ENCODE peak calls at places on chromosomes 7 and 10, in seven cellular contexts. U is A549, J is GM12878, X is HCT116, M is K562, F is HepG2, W is H1. O is an unnamed sample.

GRCh38 chr10:14571866-14572507 is 202.7 kb downstream of the FAM107B start:
- DNase-seq in X (no peak), W (no peak), F (peak; percentile 96), U (peak; percentile 96), J (no peak), M (no peak), O (peak; percentile 59)

GRCh38 chr7:77627307-77627671 is 69.0 kb upstream of the RSBN1L start:
- DNase-seq in X (no peak), W (no peak), U (no peak), J (no peak), M (no peak), F (no peak), O (peak; percentile 31)

GRCh38 chr7:47941136-47941844 is 7.0 kb downstream of the PKD1L1 start:
- DNase-seq in X (no peak), W (no peak), F (no peak), U (no peak), J (no peak), M (no peak), O (peak; percentile 71)

GRCh38 chr10:96025566-96025965 is 17.8 kb upstream of the CCNJ start:
- DNase-seq in W (no peak), F (peak; percentile 32), J (no peak), U (peak; percentile 46), X (peak; percentile 34), M (no peak), O (peak; percentile 6)

GRCh38 chr7:56074371-56074791 is 10.3 kb downstream of the SUMF2 start:
- DNase-seq in X (no peak), F (peak; percentile 68), J (no peak), M (peak; percentile 74), W (peak; percentile 66), U (peak; percentile 82), O (peak; percentile 72)

GRCh38 chr7:96837583-96837982 is 127.9 kb upstream of the SEM1 start:
- DNase-seq in W (no peak), F (no peak), M (no peak), U (no peak), X (no peak), J (peak; percentile 49), O (no peak)

GRCh38 chr7:106484562-106484961 is 176.4 kb downstream of the CCDC71L start:
- DNase-seq in W (no peak), F (no peak), J (no peak), M (no peak), U (no peak), X (no peak), O (peak; percentile 23)

GRCh38 chr10:86962981-86963310 is 4.5 kb downstream of the SNCG start:
- DNase-seq in W (no peak), U (no peak), J (no peak), X (no peak), F (no peak), M (no peak), O (no peak)

GRCh38 chr10:92011560-92012214 is 88.1 kb downstream of the BTAF1 start:
- DNase-seq in J (no peak), X (peak; percentile 69), F (peak; percentile 12), M (peak; percentile 14), U (peak; percentile 57), W (no peak), O (peak; percentile 83)

GRCh38 chr7:135970682-135971365 is 6.3 kb downstream of the MTPN start:
- DNase-seq in F (no peak), X (no peak), J (peak; percentile 66), U (no peak), W (no peak), M (no peak), O (no peak)

GRCh38 chr7:35498416-35498815 is 196.5 kb downstream of the HERPUD2 start:
- DNase-seq in W (no peak), F (no peak), J (no peak), X (no peak), M (no peak), U (no peak), O (no peak)

GRCh38 chr10:12941966-12942365 is 59.5 kb downstream of the CCDC3 start:
- DNase-seq in M (no peak), U (no peak), W (no peak), X (no peak), F (no peak), J (no peak), O (no peak)

GRCh38 chr10:124566222-124566888 is 104.7 kb downstream of the LHPP start:
- DNase-seq in M (no peak), J (no peak), X (no peak), W (no peak), U (no peak), F (no peak), O (no peak)

GRCh38 chr10:124569623-124570470 is 108.2 kb downstream of the LHPP start:
- DNase-seq in F (no peak), X (no peak), W (no peak), M (no peak), U (no peak), J (no peak), O (no peak)

GRCh38 chr10:124566981-124567835 is 105.6 kb downstream of the LHPP start:
- DNase-seq in J (no peak), U (no peak), W (no peak), F (no peak), M (no peak), X (no peak), O (no peak)

GRCh38 chr10:124568858-124569622 is 107.4 kb downstream of the LHPP start:
- DNase-seq in J (no peak), M (no peak), F (no peak), X (no peak), U (no peak), W (no peak), O (no peak)

GRCh38 chr10:124568339-124568738 is 106.7 kb downstream of the LHPP start:
- DNase-seq in M (no peak), U (no peak), J (no peak), X (no peak), W (no peak), F (no peak), O (no peak)
- TF ChIP-seq CEBPB in M (no peak), U (no peak), J (no peak), X (no peak), W (no peak), F (no peak), O (no peak)

DNA sequence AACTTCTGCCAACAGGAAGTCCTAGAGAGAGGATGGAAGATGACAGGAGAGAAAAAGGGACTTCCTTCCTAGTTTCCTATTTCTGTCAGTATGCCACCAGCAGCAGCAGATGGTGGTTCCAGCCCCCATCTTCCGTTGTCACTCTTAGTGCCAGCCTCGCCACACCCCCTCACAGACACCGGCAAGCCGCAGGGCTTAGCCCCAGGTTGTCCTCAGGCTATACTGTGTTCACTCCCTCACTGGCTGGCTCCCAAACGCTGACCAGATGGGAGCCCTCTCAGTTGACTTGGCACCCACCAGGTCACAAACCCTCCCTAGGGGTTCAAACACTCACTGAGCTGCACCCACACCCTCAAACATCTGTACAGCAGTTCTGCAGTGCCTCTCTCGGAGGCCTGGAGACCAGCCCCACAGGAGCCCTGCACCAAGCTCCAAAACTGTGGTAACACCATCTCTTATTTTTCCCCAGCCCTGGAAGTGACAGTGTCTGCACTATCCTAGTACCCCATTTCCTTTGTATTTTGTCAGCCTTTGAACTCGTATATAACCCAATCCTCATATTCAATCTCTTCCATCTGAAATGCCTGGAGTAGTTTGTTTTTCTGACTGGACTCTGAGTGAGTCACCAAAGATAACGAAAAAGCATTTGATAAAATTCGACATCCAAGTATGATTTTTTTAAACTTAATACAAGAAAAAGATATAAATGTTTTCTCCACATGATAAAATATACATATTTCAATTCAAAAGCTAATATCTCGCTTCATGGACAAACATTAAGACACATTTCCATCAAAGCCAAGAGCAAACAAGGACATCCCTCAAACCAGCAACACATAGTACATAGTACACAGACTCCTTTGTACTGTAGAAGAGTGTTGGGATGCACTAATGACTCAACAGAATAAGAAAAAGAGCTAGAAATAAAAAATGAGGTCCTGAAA is 34.5 kb downstream of the SMURF1 start:
- DNase-seq in J (no peak), F (peak; percentile 87), X (no peak), M (no peak), W (no peak), U (no peak), O (peak; percentile 62)
- TF ChIP-seq CEBPB in J (no peak), F (no peak), X (no peak), M (no peak), W (no peak), U (no peak), O (no peak)

DNA sequence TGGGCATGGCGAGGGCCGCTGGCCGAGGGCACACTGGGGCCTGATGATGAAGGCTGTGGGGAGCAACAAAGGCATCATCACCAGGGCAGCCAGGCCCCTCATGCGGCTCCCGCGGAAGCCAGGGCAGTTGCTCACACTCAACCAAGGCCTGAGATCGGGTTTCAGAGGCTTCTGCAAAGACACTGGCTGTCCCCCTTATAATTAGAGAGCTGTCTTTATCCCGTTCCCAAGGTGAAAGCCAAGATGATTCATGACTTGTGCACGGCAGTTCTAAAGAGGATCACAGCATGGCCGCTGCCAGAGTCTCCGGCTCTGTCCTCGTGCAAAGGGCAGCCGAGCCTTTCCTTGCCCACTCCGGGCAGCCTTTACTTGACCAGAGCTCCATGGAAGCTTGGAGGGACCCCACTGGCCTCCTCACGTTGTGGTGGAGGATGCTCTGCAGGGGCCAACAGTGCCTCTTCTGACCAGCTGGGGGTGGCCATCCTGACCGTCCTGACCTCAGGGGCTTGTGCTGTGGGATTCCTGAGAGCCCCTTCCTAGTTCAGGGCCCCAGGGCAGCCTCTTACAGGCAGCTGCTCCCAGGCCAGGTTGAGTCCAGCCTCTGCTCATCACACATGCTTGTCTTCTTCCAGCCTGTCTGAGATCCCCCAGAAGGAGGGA is 82.3 kb downstream of the PRKAG2 start:
- DNase-seq in M (no peak), U (no peak), X (no peak), J (no peak), W (no peak), F (no peak), O (peak; percentile 10)
- TF ChIP-seq CEBPB in M (no peak), U (no peak), X (no peak), J (no peak), W (no peak), F (no peak), O (no peak)

DNA sequence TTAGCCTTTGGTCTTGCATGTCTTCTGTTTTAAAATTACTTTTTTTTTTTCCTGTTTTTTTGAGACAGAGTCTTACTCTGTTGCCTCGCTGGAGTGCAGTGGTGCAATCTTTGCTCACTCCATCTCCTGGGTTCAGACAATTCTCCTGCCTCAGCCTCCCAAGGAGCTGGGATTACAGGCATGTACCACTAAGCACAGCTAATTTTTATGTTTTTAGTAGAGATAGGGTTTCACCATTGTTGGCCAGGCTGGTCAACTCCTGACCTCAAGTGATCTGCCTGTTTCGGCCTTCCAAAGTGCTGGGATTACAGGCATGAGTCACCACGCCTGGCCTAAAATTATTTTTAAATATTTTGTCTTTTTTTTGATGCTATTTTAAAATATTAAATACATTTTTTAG is 38.5 kb downstream of the MLLT10 start:
- DNase-seq in J (no peak), M (no peak), W (no peak), U (no peak), X (no peak), F (no peak), O (peak; percentile 72)
- TF ChIP-seq CEBPB in J (no peak), M (no peak), W (no peak), U (no peak), X (no peak), F (no peak), O (no peak)